ENCODE peak calls at places on chromosome 16, in eight cellular contexts. X is ovary; L is thoracic aorta; R is gastrocnemius medialis; E is stomach; S is WERI-Rb-1; O is CD8-positive, alpha-beta T cell; D is lower leg skin. Z is an unnamed sample.
A peak's percentile ranks its signal among the peaks of the same experiment; 100 is the strongest.

GRCh38 chr16:74094962-74095361 is 201.7 kb upstream of the PSMD7 start:
- DNase-seq in R (no peak), E (no peak), L (no peak), O (no peak), D (no peak), S (no peak), X (no peak), Z (no peak)

GRCh38 chr16:85103096-85104079 is 8.9 kb downstream of the CIBAR2 start:
- DNase-seq in E (no peak), R (no peak), O (no peak), D (no peak), X (no peak), S (no peak), L (no peak), Z (no peak)

GRCh38 chr16:87076950-87077749 is 240.0 kb downstream of the C16orf95 start:
- DNase-seq in S (peak; percentile 71), D (no peak), X (no peak), L (no peak), E (peak; percentile 69), O (no peak), R (peak; percentile 16), Z (peak; percentile 68)

GRCh38 chr16:24909856-24910255 is 64.1 kb downstream of the SLC5A11 start:
- DNase-seq in S (peak; percentile 60), L (no peak), R (no peak), E (no peak), X (no peak), O (no peak), D (no peak), Z (no peak)

GRCh38 chr16:87780385-87780989 is 14.7 kb upstream of the KLHDC4 start:
- DNase-seq in D (no peak), L (no peak), S (no peak), X (no peak), E (peak; percentile 34), O (peak; percentile 41), R (no peak), Z (peak; percentile 40)

GRCh38 chr16:79767597-79768280 is 167.2 kb upstream of the MAF start:
- DNase-seq in E (peak; percentile 40), X (peak; percentile 41), D (no peak), L (no peak), R (no peak), S (no peak), O (no peak), Z (peak; percentile 23)

GRCh38 chr16:81457326-81458133 is 12.9 kb downstream of the CMIP start:
- DNase-seq in D (no peak), E (no peak), S (no peak), X (no peak), L (no peak), R (no peak), O (no peak), Z (peak; percentile 68)

GRCh38 chr16:53549970-53550406 is 47.0 kb upstream of the AKTIP start:
- DNase-seq in O (peak; percentile 56), R (no peak), E (peak; percentile 57), L (no peak), X (peak; percentile 58), D (peak; percentile 63), S (peak; percentile 41), Z (peak; percentile 89)

GRCh38 chr16:84194470-84195200 is 3.7 kb downstream of the ADAD2 start:
- DNase-seq in E (no peak), L (no peak), D (no peak), S (no peak), R (no peak), X (no peak), O (peak; percentile 28), Z (no peak)

GRCh38 chr16:10332775-10333174 is 53.1 kb upstream of the ATF7IP2 start:
- DNase-seq in E (no peak), O (no peak), S (no peak), X (no peak), L (no peak), D (no peak), R (no peak), Z (no peak)

GRCh38 chr16:57409065-57409464 is 4.5 kb downstream of the CCL17 start:
- DNase-seq in X (no peak), S (no peak), O (no peak), E (no peak), R (no peak), D (no peak), L (no peak), Z (no peak)

GRCh38 chr16:67406628-67407027 is 9.6 kb downstream of the ZDHHC1 start:
- DNase-seq in O (no peak), L (no peak), X (no peak), D (no peak), E (no peak), S (no peak), R (peak; percentile 63), Z (peak; percentile 94)

GRCh38 chr16:71473891-71474290 is 11.8 kb upstream of the ZNF23 start:
- DNase-seq in O (no peak), D (no peak), E (no peak), X (no peak), S (no peak), L (no peak), R (no peak), Z (no peak)

DNA sequence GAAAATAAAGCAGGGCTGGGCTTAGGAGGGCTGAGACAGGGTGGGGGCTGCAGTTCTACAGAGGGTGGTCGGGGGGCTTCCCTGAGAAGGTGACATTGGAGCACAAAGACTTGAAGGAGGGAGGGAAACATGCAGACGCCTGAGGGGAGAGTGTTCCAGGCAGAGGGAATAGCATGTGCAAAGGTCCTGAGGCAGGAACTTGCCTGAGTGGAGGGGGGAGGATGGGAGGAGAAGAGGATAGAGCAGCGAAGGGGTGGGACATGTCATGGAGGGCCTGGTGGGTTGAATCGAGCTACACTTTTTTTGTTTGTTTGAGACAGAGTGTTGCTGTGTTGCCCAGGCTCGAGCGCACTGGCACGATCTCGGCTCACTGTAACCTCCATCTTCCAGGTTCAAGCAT is 33.0 kb downstream of the GINS3 start:
- DNase-seq in S (no peak), L (no peak), D (no peak), O (no peak), X (no peak), E (no peak), R (no peak), Z (no peak)
- TF ChIP-seq CTCF in S (no peak), L (no peak), D (no peak), O (no peak), X (no peak), E (no peak), R (no peak), Z (no peak)

DNA sequence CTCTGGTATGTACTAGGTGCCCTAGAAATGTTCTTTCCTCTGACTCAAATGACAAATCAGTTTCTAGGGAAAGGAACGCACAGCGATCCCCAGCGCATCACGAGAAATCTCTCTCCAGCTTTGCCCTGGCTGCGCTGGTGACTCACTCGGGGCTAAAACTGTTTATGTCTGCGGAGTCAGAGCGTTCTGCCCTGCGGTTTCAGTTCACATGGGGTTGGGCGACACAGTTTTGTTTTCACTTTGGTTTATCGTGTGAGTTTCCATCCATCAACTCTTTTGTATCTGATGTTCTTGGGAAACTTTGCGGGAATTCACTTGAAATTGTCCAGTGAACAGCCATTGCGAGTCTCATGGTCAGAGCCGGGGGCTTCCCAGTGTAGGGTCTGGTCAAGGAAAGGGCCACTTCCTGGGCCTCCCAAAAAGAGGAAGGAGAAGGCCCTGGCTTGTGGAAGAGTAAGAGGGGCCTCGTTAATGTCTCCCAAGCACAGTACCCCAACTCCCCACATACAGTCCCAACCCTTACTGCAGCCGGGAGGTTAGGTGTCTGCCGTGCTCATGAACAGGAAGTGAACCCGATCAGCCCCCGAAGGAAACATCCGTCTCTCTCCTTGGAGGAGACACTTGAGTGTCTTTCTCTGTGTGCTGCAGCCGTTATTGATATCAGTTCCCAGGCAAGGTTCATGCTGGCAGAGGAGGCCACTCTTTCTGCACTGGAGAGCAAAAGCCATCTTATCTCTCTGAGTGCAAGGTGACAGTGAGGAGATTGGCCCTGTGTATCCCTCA is 643.2 kb downstream of the WWOX start:
- DNase-seq in E (peak; percentile 42), O (peak; percentile 64), R (no peak), S (no peak), D (peak; percentile 23), X (peak; percentile 31), L (no peak), Z (no peak)
- H3K4me3 ChIP-seq in E (no peak overlapping the region), O (peak overlapping the region; percentile 6), R (no peak overlapping the region), S (no peak overlapping the region), D (no peak overlapping the region), X (no peak overlapping the region), L (peak overlapping the region; percentile 57), Z (no peak overlapping the region)

GRCh38 chr16:1427473-1428461 is 3.1 kb upstream of the PERCC1 start:
- DNase-seq in R (no peak), L (no peak), X (no peak), O (no peak), S (no peak), D (no peak), E (no peak), Z (no peak)

GRCh38 chr16:1429631-1430030 is 1.2 kb upstream of the PERCC1 start:
- DNase-seq in R (no peak), L (no peak), O (no peak), D (no peak), E (no peak), S (no peak), X (no peak), Z (no peak)

GRCh38 chr16:1426734-1427451 is 4.0 kb upstream of the PERCC1 start:
- DNase-seq in E (no peak), L (no peak), O (no peak), S (no peak), R (no peak), D (no peak), X (no peak), Z (no peak)

GRCh38 chr16:1429026-1429425 is 1.9 kb upstream of the PERCC1 start:
- DNase-seq in S (no peak), X (no peak), R (no peak), L (no peak), D (no peak), E (no peak), O (no peak), Z (no peak)

GRCh38 chr16:1428511-1428910 is 2.4 kb upstream of the PERCC1 start:
- DNase-seq in E (no peak), X (no peak), L (no peak), O (peak; percentile 49), R (no peak), D (no peak), S (no peak), Z (peak; percentile 26)
- TF ChIP-seq CTCF in E (no peak), X (no peak), L (no peak), O (no peak), R (no peak), D (no peak), S (peak; percentile 25), Z (peak; percentile 39)

GRCh38 chr16:30760577-30761426 is 1.1 kb downstream of the CFAP119 start:
- DNase-seq in D (no peak), E (no peak), X (peak; percentile 21), R (no peak), L (no peak), O (no peak), S (no peak), Z (peak; percentile 13)

GRCh38 chr16:30758988-30759461 is 2.8 kb downstream of the CFAP119 start:
- DNase-seq in E (no peak), D (no peak), S (no peak), R (peak; percentile 16), X (peak; percentile 16), O (no peak), L (no peak), Z (no peak)

GRCh38 chr16:30761928-30762902 is at the start of the genes CFAP119 and RNF40:
- DNase-seq in L (peak; percentile 90), R (peak; percentile 98), E (peak; percentile 97), S (peak; percentile 97), X (peak; percentile 98), O (peak; percentile 89), D (peak; percentile 98), Z (peak; percentile 98)

GRCh38 chr16:30761427-30761927 is 385 bp downstream of the CFAP119 start:
- DNase-seq in O (peak; percentile 42), R (peak; percentile 22), L (no peak), S (peak; percentile 75), E (no peak), X (peak; percentile 67), D (no peak), Z (no peak)

GRCh38 chr16:30760160-30760559 is 1.7 kb downstream of the CFAP119 start:
- DNase-seq in L (no peak), X (peak; percentile 25), D (no peak), E (no peak), S (no peak), O (no peak), R (peak; percentile 11), Z (no peak)
- H3K4me3 ChIP-seq in L (no peak overlapping the region), X (no peak overlapping the region), D (no peak overlapping the region), E (no peak overlapping the region), S (no peak overlapping the region), O (no peak overlapping the region), R (no peak overlapping the region), Z (no peak overlapping the region)

Z was measured in fibroblast of mammary gland.